ENCODE peak calls at places on chromosome 4, in five cellular contexts. N is H1, W is HepG2, I is K562, R is GM12878. X is an unnamed sample.

GRCh38 chr4:132269303-132269990 is 879.6 kb upstream of the PCDH10 start:
- DNase-seq in I (no peak), W (no peak), N (no peak), R (no peak), X (no peak)

GRCh38 chr4:111628437-111628836 is 516.8 kb upstream of the FAM241A start:
- DNase-seq in R (no peak), W (no peak), N (no peak), I (no peak), X (peak)

GRCh38 chr4:96525901-96526300 is 686.0 kb downstream of the PDHA2 start:
- DNase-seq in W (no peak), N (no peak), R (no peak), I (no peak), X (no peak)

GRCh38 chr4:181710143-181710542 is 533.1 kb upstream of the TENM3 start:
- DNase-seq in W (no peak), R (no peak), I (no peak), N (no peak), X (no peak)

GRCh38 chr4:26484538-26484937 is 5.7 kb downstream of the CCKAR start:
- DNase-seq in R (no peak), W (no peak), N (no peak), I (no peak), X (no peak)

GRCh38 chr4:181166742-181167399 is 1076.3 kb upstream of the TENM3 start:
- DNase-seq in N (no peak), W (no peak), I (no peak), R (no peak), X (no peak)

GRCh38 chr4:146342600-146343192 is 128.4 kb downstream of the REELD1 start:
- DNase-seq in R (no peak), W (no peak), I (peak), N (no peak), X (peak)

GRCh38 chr4:83267121-83267834 is 17.3 kb downstream of the COQ2 start:
- DNase-seq in I (no peak), N (no peak), W (no peak), R (no peak), X (no peak)

GRCh38 chr4:79255793-79256192 is 70.1 kb downstream of the NAA11 start:
- DNase-seq in W (no peak), N (peak), R (no peak), I (peak), X (peak)

GRCh38 chr4:168677063-168677462 is 180.2 kb downstream of the PALLD start:
- DNase-seq in W (no peak), R (no peak), I (no peak), N (no peak), X (no peak)

GRCh38 chr4:110837896-110838450 is 215.1 kb upstream of the PITX2 start:
- DNase-seq in R (no peak), N (no peak), W (no peak), I (no peak), X (peak)

GRCh38 chr4:36290641-36291040 is 9.2 kb downstream of the DTHD1 start:
- DNase-seq in W (no peak), R (no peak), N (no peak), I (no peak), X (no peak)

GRCh38 chr4:7161721-7162214 is 30.6 kb upstream of the SORCS2 start:
- DNase-seq in W (no peak), I (no peak), R (no peak), N (no peak), X (no peak)

GRCh38 chr4:48970471-48970921 is 15.6 kb upstream of the CWH43 start:
- DNase-seq in R (no peak), N (no peak), I (no peak), W (no peak), X (no peak)

DNA sequence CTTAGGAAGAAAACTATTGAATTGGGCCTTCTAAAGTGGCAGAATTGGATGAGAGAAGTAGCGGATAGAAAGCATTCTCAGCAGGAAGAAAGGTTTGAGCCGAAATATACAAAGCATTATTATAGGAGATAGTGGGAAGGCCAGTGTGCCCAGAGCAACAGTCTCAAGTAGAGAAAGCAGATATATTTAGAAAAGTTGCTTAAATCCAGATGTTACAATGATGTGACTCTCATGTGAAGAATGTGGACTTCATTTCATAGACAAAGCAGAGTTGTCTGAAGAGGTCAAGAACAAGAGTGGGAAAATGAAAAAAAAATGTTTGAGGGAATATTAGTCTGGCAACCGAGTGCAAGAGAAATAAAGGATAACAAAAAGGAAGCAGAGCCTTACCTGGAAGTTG is 66.9 kb downstream of the SYNPO2 start:
- DNase-seq in R (no peak), W (no peak), N (no peak), I (no peak), X (no peak)
- TF ChIP-seq SP1 in R (no peak), W (no peak), N (no peak), I (no peak), X (no peak)

GRCh38 chr4:137387924-137388323 is 144.4 kb downstream of the PCDH18 start:
- DNase-seq in N (no peak), W (no peak), I (no peak), R (no peak), X (no peak)
- TF ChIP-seq ATF2 in N (no peak), W (no peak), I (no peak), R (no peak), X (no peak)

GRCh38 chr4:98544141-98544817 is 114.1 kb downstream of the TSPAN5 start:
- DNase-seq in N (no peak), R (no peak), I (no peak), W (no peak), X (no peak)

GRCh38 chr4:98542011-98542410 is 116.4 kb downstream of the TSPAN5 start:
- DNase-seq in W (no peak), N (no peak), I (no peak), R (no peak), X (no peak)

GRCh38 chr4:98544818-98545399 is 113.5 kb downstream of the TSPAN5 start:
- DNase-seq in W (no peak), N (no peak), R (no peak), I (no peak), X (no peak)

DNA sequence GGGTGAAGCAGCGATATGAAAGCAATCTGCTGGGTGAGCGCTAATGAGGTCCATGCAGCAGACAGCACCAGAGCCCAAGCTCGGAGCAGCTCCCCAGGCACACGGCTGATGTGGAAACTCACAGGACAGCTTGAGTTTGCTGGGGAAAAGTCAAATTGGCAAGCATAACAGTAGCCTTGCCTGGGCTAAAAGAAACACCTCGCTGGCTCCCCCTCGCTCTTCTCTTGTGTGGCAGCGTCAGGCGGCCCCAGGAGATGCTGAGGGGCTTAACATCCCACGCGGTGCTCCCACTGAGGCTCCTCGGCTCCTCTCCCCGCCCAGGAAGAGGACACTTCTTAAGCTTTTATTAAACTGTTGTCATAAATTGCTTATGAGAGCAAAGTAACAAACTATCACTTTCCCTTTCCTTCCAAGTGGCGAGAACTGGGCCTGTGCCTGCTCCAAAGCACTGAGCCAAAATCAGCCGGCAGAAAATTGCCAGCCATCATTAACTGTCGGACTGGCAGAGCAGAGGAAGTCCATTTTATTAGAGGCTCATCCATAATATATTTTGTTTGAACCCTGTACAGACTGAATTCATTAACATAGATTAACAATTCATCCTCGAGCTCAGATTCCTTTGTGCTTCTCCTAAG is 111.4 kb downstream of the TSPAN5 start:
- DNase-seq in N (no peak), W (no peak), I (no peak), R (no peak), X (peak)
- TF ChIP-seq SP1 in N (no peak), W (no peak), I (no peak), R (no peak), X (no peak)

DNA sequence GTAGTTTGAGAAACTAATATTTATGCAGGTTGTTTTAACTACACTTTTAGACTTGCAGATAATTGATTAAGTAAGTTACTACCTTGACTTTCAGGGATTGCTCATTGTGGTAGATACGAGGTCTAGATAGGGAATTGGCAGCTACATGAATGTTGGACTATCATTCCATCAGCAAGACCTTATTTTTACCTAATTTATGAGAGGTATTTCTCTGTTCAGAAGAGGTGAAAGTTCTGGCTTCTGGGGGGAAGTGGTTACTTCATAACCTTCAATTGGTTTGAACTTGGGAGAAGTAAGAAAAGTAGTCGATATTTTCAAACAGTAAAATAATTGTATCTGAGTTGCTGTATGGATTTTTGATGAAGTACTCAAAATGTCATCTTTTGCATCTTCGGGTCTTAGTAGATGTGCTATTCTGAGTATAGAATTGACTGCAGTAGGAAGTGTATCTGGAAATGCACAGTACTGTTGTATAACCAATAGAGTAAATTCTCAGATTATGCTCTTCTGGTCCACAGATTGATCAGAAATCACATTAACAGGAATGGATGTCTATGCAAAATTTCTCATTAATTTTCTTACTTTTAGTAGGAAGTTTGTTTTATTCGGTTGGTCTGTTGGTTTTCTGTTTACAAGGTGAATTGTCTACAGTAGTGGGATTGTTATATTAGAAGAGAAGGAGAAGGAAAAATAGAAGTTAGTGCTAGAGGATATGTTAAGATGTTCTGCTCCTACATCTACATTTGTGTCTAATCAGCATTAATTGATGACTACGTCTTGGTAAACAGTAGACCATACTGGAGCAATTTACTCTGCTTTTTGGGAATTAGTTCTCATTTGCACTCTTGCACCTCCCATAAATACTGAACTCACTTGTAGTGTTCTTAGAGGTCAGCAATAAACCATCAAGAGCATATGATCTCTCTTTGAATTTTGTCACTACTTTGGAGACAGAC is 3.0 kb downstream of the NFKB1 start:
- DNase-seq in N (no peak), I (no peak), R (no peak), W (no peak), X (no peak)
- TF ChIP-seq ATF2 in N (no peak), I (no peak), R (no peak), W (no peak), X (no peak)

GRCh38 chr4:3640587-3640962 is 108.4 kb upstream of the LRPAP1 start:
- DNase-seq in I (peak), R (no peak), N (no peak), W (no peak), X (no peak)
- TF ChIP-seq SP1 in I (no peak), R (no peak), N (no peak), W (no peak), X (no peak)

GRCh38 chr4:100849319-100849718 is 331.5 kb upstream of the EMCN start:
- DNase-seq in N (no peak), I (no peak), W (no peak), R (no peak), X (no peak)

GRCh38 chr4:100843897-100844296 is 326.1 kb upstream of the EMCN start:
- DNase-seq in N (no peak), W (no peak), R (no peak), I (no peak), X (no peak)

GRCh38 chr4:100852326-100852725 is 334.5 kb upstream of the EMCN start:
- DNase-seq in R (no peak), N (no peak), W (no peak), I (no peak), X (no peak)

DNA sequence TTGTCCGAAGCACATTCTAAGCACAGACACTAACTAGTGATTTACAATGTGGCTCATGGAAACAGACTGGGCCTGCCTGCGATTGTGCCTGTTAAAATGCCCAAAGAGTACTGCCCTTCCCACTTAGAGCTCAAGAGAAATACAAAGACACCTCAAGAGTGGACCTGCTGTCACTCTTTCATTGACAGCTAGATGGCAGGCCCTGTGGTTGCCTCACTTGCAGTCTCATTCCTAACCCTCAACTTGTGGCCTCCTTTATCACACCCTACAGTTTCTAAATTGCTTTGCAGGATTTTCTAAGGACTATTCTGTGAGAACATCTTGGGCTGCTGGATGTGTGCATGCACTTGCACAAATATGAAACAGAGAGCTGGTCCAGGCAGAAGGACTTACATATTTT is 331.0 kb upstream of the EMCN start:
- DNase-seq in W (no peak), R (no peak), N (no peak), I (no peak), X (peak)
- TF ChIP-seq ATF2 in W (no peak), R (no peak), N (no peak), I (no peak), X (no peak)

DNA sequence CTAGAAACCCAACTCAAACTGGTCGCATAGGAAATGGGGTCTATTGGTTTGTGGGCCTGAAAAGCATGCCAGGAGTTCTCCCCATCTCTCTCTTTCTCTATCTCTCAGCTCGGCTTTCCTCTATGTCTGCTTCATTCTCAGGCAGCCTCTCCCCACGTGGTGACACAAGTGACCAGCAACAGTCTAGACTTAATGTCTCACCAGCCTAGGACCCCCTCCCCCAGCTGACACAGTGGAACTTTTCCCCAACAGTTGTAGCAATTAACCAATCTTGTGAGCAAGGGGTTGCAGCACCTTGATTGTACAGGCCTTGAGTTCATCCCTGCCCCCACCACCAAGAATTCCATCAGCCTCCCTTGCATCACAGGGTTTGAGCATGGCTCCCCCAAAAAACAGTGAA is 159.8 kb upstream of the KIT start:
- DNase-seq in R (no peak), N (no peak), W (no peak), I (no peak), X (no peak)
- TF ChIP-seq SP1 in R (no peak), N (no peak), W (no peak), I (no peak), X (no peak)

GRCh38 chr4:94452476-94453300 is 946 bp downstream of the PDLIM5 start:
- DNase-seq in W (peak), R (no peak), I (peak), N (peak), X (peak)
- TF ChIP-seq ATF2 in W (no peak), R (no peak), I (no peak), N (no peak), X (no peak)